ENCODE peak calls at places on chromosomes 13 and 19, in six cellular contexts. R, U, O, D, M and E are unnamed samples.

GRCh38 chr13:27264181-27264580 is 6.4 kb upstream of the RASL11A start:
- DNase-seq in R (peak; percentile 89), U (peak; percentile 84), O (no peak), D (no peak), M (no peak), E (no peak)

GRCh38 chr13:109971006-109971744 is 184.8 kb upstream of the IRS2 start:
- DNase-seq in R (no peak), U (no peak), O (no peak), D (no peak), M (no peak), E (no peak)

GRCh38 chr13:25709088-25709487 is 337.3 kb downstream of the ATP8A2 start:
- DNase-seq in R (no peak), U (no peak), O (no peak), D (no peak), M (no peak), E (no peak)

GRCh38 chr19:42420055-42420544 is 7.1 kb downstream of the LIPE start:
- DNase-seq in R (peak; percentile 78), U (peak; percentile 49), O (peak; percentile 78), D (peak; percentile 74), M (no peak), E (no peak)

GRCh38 chr13:112740502-112741131 is 50.8 kb downstream of the ATP11A start:
- DNase-seq in R (peak; percentile 95), U (peak; percentile 93), O (no peak), D (no peak), M (no peak), E (no peak)

GRCh38 chr19:45767410-45767880 is 1.6 kb downstream of the SIX5 start:
- DNase-seq in R (peak; percentile 89), U (peak; percentile 92), O (peak; percentile 66), D (peak; percentile 77), M (no peak), E (peak; percentile 72)

GRCh38 chr19:7690779-7691258 is 10.2 kb downstream of the TRAPPC5 start:
- DNase-seq in R (no peak), U (no peak), O (no peak), D (no peak), M (no peak), E (no peak)

GRCh38 chr19:46745521-46746280 is at the start of gene FKRP:
- DNase-seq in R (no peak), U (peak; percentile 35), O (no peak), D (no peak), M (no peak), E (no peak)

GRCh38 chr19:43699506-43700367 is 16.1 kb upstream of the IRGC start:
- DNase-seq in R (peak; percentile 28), U (no peak), O (peak; percentile 75), D (peak; percentile 85), M (peak; percentile 41), E (peak; percentile 63)

GRCh38 chr13:95505265-95505664 is 47.3 kb upstream of the CLDN10 start:
- DNase-seq in R (no peak), U (no peak), O (peak; percentile 82), D (peak; percentile 46), M (no peak), E (no peak)

GRCh38 chr19:7742991-7743390 is 4.3 kb downstream of the CD209 start:
- DNase-seq in R (no peak), U (no peak), O (no peak), D (no peak), M (no peak), E (no peak)

GRCh38 chr13:109938255-109938936 is 152.0 kb upstream of the IRS2 start:
- DNase-seq in R (peak; percentile 93), U (no peak), O (no peak), D (no peak), M (no peak), E (no peak)

GRCh38 chr13:28059214-28059613 is 41.2 kb downstream of the FLT3 start:
- DNase-seq in R (peak; percentile 15), U (peak; percentile 23), O (peak; percentile 72), D (peak; percentile 59), M (no peak), E (peak; percentile 9)

GRCh38 chr19:6571167-6571566 is 19.8 kb downstream of the CD70 start:
- DNase-seq in R (no peak), U (no peak), O (no peak), D (no peak), M (no peak), E (no peak)

GRCh38 chr13:57633141-57633949 is 1.8 kb downstream of the PCDH17 start:
- DNase-seq in R (no peak), U (no peak), O (peak; percentile 80), D (peak; percentile 91), M (no peak), E (no peak)

GRCh38 chr13:113124211-113125025 is 1.8 kb downstream of the F10 start:
- DNase-seq in R (no peak), U (no peak), O (no peak), D (no peak), M (no peak), E (no peak)

GRCh38 chr13:44142911-44143665 is 230.5 kb upstream of the SERP2 start:
- DNase-seq in R (peak; percentile 49), U (peak; percentile 47), O (peak; percentile 86), D (no peak), M (no peak), E (no peak)

GRCh38 chr19:15636026-15636425 is 4.7 kb upstream of the CYP4F3 start:
- DNase-seq in R (no peak), U (no peak), O (no peak), D (no peak), M (no peak), E (no peak)

GRCh38 chr19:15631817-15632216 is 8.9 kb upstream of the CYP4F3 start:
- DNase-seq in R (no peak), U (no peak), O (peak; percentile 18), D (peak; percentile 40), M (no peak), E (no peak)

GRCh38 chr19:15634105-15634504 is 6.6 kb upstream of the CYP4F3 start:
- DNase-seq in R (no peak), U (no peak), O (no peak), D (no peak), M (no peak), E (no peak)

GRCh38 chr19:15633122-15633521 is 7.6 kb upstream of the CYP4F3 start:
- DNase-seq in R (no peak), U (no peak), O (no peak), D (no peak), M (no peak), E (no peak)

DNA sequence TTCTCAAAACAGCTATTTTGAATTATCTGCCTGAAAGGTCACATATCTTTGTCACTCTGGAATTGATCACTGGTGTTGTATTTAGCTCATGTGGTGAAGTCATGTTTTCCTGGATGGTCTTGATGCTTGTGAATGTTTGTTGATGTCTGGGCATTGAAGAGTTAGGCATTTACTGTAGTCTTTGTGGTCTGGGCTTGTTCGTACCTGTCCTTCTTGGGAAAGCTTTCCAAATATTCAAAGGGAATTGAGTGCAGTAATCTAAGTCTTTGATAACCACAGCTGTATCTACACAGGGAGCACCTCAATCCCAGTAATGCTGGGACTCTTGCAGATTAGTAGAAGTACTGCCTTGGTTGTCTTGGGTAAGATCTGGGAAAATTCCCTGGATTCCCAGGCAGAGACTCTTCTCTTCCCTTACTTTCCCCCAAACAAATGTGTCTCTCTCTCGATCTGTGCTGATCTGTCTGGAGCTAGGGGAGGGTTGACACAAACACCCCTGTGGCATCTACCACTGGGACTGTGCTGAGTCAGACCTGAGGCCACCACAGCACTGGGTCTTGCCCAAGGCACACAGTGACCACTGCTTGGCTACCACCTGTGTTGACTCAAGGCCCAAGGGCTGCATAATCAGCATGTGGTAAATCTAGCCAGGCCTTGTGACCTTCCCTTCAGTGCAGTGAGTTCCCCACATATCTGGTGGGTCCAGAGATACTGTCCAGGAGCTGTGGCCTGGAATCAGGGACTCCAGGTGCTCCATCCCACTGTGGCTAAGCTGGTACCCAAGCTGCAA is 5.5 kb upstream of the CYP4F3 start:
- DNase-seq in R (no peak), U (no peak), O (no peak), D (no peak), M (no peak), E (no peak)
- H2BK15ac ChIP-seq in R (no peak overlapping the region), U (no peak overlapping the region), O (no peak overlapping the region), D (no peak overlapping the region), M (no peak overlapping the region), E (no peak overlapping the region)

GRCh38 chr19:54535601-54536000 is 33.0 kb downstream of the LAIR2 start:
- DNase-seq in R (no peak), U (no peak), O (no peak), D (no peak), M (no peak), E (no peak)

GRCh38 chr19:54530866-54531265 is 28.2 kb downstream of the LAIR2 start:
- DNase-seq in R (no peak), U (no peak), O (no peak), D (no peak), M (no peak), E (no peak)

GRCh38 chr19:54534156-54534555 is 31.5 kb downstream of the LAIR2 start:
- DNase-seq in R (no peak), U (no peak), O (no peak), D (no peak), M (no peak), E (no peak)

GRCh38 chr19:54533476-54533875 is 30.8 kb downstream of the LAIR2 start:
- DNase-seq in R (no peak), U (no peak), O (no peak), D (no peak), M (no peak), E (no peak)

DNA sequence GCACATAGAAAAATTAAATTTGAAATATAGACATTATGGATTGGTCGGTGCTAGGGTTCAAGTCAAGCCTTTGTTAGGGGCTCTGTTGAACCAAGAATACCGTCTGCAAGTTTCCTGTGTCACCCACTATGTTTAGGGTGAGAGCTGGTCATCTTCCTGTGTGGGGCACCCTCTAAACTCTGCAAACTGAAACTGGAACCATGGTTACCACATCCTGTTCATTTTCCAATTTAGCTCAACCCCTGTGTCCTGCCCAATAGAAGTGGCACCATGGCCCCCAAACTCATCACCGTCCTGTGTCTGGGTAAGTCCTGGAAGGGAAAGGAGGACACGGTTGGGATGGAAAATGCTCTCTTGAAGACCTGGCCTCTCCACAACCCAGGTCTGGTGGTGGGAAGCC is 29.9 kb downstream of the LAIR2 start:
- DNase-seq in R (no peak), U (no peak), O (no peak), D (no peak), M (no peak), E (no peak)
- H2BK15ac ChIP-seq in R (no peak overlapping the region), U (no peak overlapping the region), O (no peak overlapping the region), D (no peak overlapping the region), M (no peak overlapping the region), E (no peak overlapping the region)

GRCh38 chr19:40225440-40226305 is 816 bp downstream of the CCNP start:
- DNase-seq in R (peak; percentile 37), U (no peak), O (no peak), D (no peak), M (no peak), E (no peak)

GRCh38 chr19:40221858-40222619 is 3.9 kb upstream of the TTC9B start:
- DNase-seq in R (peak; percentile 90), U (peak; percentile 93), O (peak; percentile 95), D (peak; percentile 90), M (peak; percentile 84), E (peak; percentile 84)

GRCh38 chr19:40223135-40223822 is 3.2 kb downstream of the CCNP start:
- DNase-seq in R (no peak), U (no peak), O (peak; percentile 58), D (peak; percentile 98), M (peak; percentile 85), E (no peak)

GRCh38 chr19:40228371-40228770 is 1.9 kb upstream of the CCNP start:
- DNase-seq in R (no peak), U (no peak), O (no peak), D (no peak), M (no peak), E (no peak)

GRCh38 chr19:40224342-40225148 is 1.9 kb downstream of the CCNP start:
- DNase-seq in R (no peak), U (no peak), O (no peak), D (no peak), M (no peak), E (no peak)
- H2BK15ac ChIP-seq in R (no peak overlapping the region), U (no peak overlapping the region), O (no peak overlapping the region), D (no peak overlapping the region), M (no peak overlapping the region), E (no peak overlapping the region)

GRCh38 chr19:11597202-11598102 is at the start of gene ZNF627:
- DNase-seq in R (peak; percentile 98), U (peak; percentile 99), O (peak; percentile 99), D (peak; percentile 99), M (peak; percentile 93), E (peak; percentile 97)
- H2BK15ac ChIP-seq in R (no peak within 1 kb of the TSS), U (no peak within 1 kb of the TSS), O (no peak within 1 kb of the TSS), D (no peak within 1 kb of the TSS), M (peak within 1 kb of the TSS; percentile 99), E (peak within 1 kb of the TSS; percentile 86)